ENCODE peak calls at places on chromosomes 1 and 21, in five cellular contexts. N is RKO, L is C1 segment of cervical spinal cord, R is Daoy, V is ELR. H is an unnamed sample.

GRCh38 chr1:101144868-101145808 is 91.7 kb upstream of the S1PR1 start:
- DNase-seq in N (no peak), R (no peak), L (no peak), V (no peak), H (no peak)

GRCh38 chr1:215830221-215830620 is 263.1 kb downstream of the KCTD3 start:
- DNase-seq in L (no peak), V (no peak), N (no peak), R (no peak), H (no peak)

GRCh38 chr1:8374812-8375211 is 56.9 kb downstream of the SLC45A1 start:
- DNase-seq in L (no peak), R (peak), N (peak), V (peak), H (no peak)

GRCh38 chr21:36929622-36930021 is 36.8 kb downstream of the HLCS start:
- DNase-seq in N (no peak), R (peak), V (peak), L (no peak), H (peak)

GRCh38 chr21:14864211-14865021 is 200.4 kb downstream of the NRIP1 start:
- DNase-seq in N (peak), R (peak), V (peak), L (peak), H (peak)

GRCh38 chr1:205861540-205861939 is 11.6 kb upstream of the PM20D1 start:
- DNase-seq in R (no peak), V (no peak), N (no peak), L (no peak), H (no peak)

GRCh38 chr1:154154534-154155181 is at the start of gene NUP210L:
- DNase-seq in N (no peak), V (no peak), L (peak), R (peak), H (peak)

GRCh38 chr1:185483647-185484450 is 166.8 kb upstream of the IVNS1ABP start:
- DNase-seq in N (peak), R (peak), V (peak), L (no peak), H (no peak)

GRCh38 chr1:150516616-150517015 is 1.1 kb downstream of the FALEC start:
- DNase-seq in L (no peak), N (peak), V (no peak), R (no peak), H (no peak)

GRCh38 chr1:2108877-2109580 is 58.8 kb downstream of the PRKCZ start:
- DNase-seq in R (no peak), L (no peak), N (no peak), V (no peak), H (no peak)

GRCh38 chr1:214466759-214467585 is 84.4 kb downstream of the PTPN14 start:
- DNase-seq in R (no peak), N (no peak), V (no peak), L (no peak), H (no peak)

GRCh38 chr1:44571712-44572571 is 102.3 kb downstream of the TMEM53 start:
- DNase-seq in L (no peak), V (peak), N (peak), R (no peak), H (no peak)

GRCh38 chr1:25037174-25038074 is 107.3 kb upstream of the RUNX3 start:
- DNase-seq in L (no peak), N (peak), R (no peak), V (peak), H (peak)

GRCh38 chr21:41164981-41165650 is 2.8 kb upstream of the BACE2 start:
- DNase-seq in L (no peak), N (no peak), V (peak), R (peak), H (no peak)

GRCh38 chr1:30706528-30706927 is 16.9 kb downstream of the MATN1 start:
- DNase-seq in N (no peak), V (peak), L (no peak), R (no peak), H (no peak)

GRCh38 chr1:210332719-210333398 is 4.2 kb downstream of the HHAT start:
- DNase-seq in R (peak), L (no peak), V (no peak), N (no peak), H (no peak)

GRCh38 chr1:228921473-228921872 is 186.2 kb downstream of the RHOU start:
- DNase-seq in L (no peak), N (no peak), R (no peak), V (no peak), H (no peak)

GRCh38 chr21:45995686-45996179 is 14.2 kb downstream of the COL6A1 start:
- DNase-seq in N (no peak), V (no peak), R (no peak), L (no peak), H (no peak)

GRCh38 chr1:56017336-56017735 is 562.0 kb downstream of the PLPP3 start:
- DNase-seq in R (peak), L (no peak), N (no peak), V (no peak), H (no peak)

GRCh38 chr1:46480959-46481646 is 8.5 kb upstream of the DMBX1 start:
- DNase-seq in R (no peak), V (no peak), L (no peak), N (no peak), H (no peak)

GRCh38 chr1:92485374-92486250 is 1.1 kb downstream of the GFI1 start:
- DNase-seq in R (peak), L (no peak), N (peak), V (peak), H (peak)

GRCh38 chr1:44326821-44327465 is 28.1 kb downstream of the ERI3 start:
- DNase-seq in R (no peak), V (no peak), N (no peak), L (no peak), H (no peak)

GRCh38 chr1:160459687-160460086 is 59.3 kb downstream of the VANGL2 start:
- DNase-seq in N (no peak), R (no peak), V (no peak), L (no peak), H (no peak)

GRCh38 chr1:2130156-2130555 is 64.4 kb downstream of the FAAP20 start:
- DNase-seq in R (no peak), V (no peak), N (no peak), L (no peak), H (no peak)

H was measured in frontal cortex.